ENCODE peak calls at places on chromosomes 13 and 19, in six cellular contexts. L, W, R, B, Q and J are unnamed samples.

GRCh38 chr19:38617764-38618589 is at the start of gene MAP4K1:
- DNase-seq in B (no peak), W (peak; percentile 38), R (no peak), L (peak; percentile 33), Q (no peak), J (no peak)

GRCh38 chr19:45769821-45770191 is 754 bp upstream of the SIX5 start:
- DNase-seq in B (no peak), R (peak; percentile 50), W (peak; percentile 68), L (peak; percentile 38), Q (peak; percentile 71), J (no peak)

GRCh38 chr13:50780201-50781015 is 63.1 kb downstream of the DLEU7 start:
- DNase-seq in W (no peak), L (no peak), Q (no peak), B (no peak), R (no peak), J (no peak)

GRCh38 chr13:114109646-114110045 is 22.8 kb downstream of the RASA3 start:
- DNase-seq in Q (no peak), B (peak; percentile 50), L (no peak), R (no peak), W (no peak), J (peak; percentile 44)

GRCh38 chr13:32548837-32549236 is 10.2 kb upstream of the N4BP2L2 start:
- DNase-seq in Q (no peak), L (no peak), W (no peak), R (no peak), B (no peak), J (no peak)

GRCh38 chr19:6039541-6040225 is 61.7 kb upstream of the RANBP3 start:
- DNase-seq in Q (no peak), W (no peak), B (peak; percentile 35), L (no peak), R (no peak), J (no peak)

GRCh38 chr13:25489238-25489637 is 117.5 kb downstream of the ATP8A2 start:
- DNase-seq in R (no peak), Q (no peak), W (no peak), L (no peak), B (no peak), J (no peak)

GRCh38 chr13:112845511-112846144 is 123.4 kb upstream of the MCF2L start:
- DNase-seq in Q (no peak), W (no peak), R (no peak), B (no peak), L (no peak), J (no peak)

GRCh38 chr13:28611654-28612131 is 47.2 kb upstream of the POMP start:
- DNase-seq in W (no peak), R (no peak), Q (no peak), L (no peak), B (no peak), J (no peak)

GRCh38 chr13:100668408-100668807 is 6.2 kb downstream of the TMTC4 start:
- DNase-seq in Q (no peak), R (no peak), B (no peak), W (no peak), L (no peak), J (no peak)

GRCh38 chr19:18610245-18610555 is 2.5 kb upstream of the TMEM59L start:
- DNase-seq in L (no peak), B (no peak), W (no peak), R (no peak), Q (no peak), J (no peak)

GRCh38 chr19:6270076-6270745 is 9.6 kb downstream of the MLLT1 start:
- DNase-seq in L (no peak), B (no peak), W (no peak), R (no peak), Q (no peak), J (no peak)

GRCh38 chr13:53351040-53351439 is 322.4 kb downstream of the OLFM4 start:
- DNase-seq in Q (no peak), L (no peak), R (no peak), B (no peak), W (no peak), J (no peak)

GRCh38 chr19:20472854-20473253 is 92.7 kb downstream of the ZNF737 start:
- DNase-seq in R (no peak), B (no peak), W (no peak), Q (no peak), L (no peak), J (no peak)

GRCh38 chr19:50835103-50835784 is 1.9 kb upstream of the KLK15 start:
- DNase-seq in L (no peak), W (peak; percentile 31), Q (peak; percentile 30), B (no peak), R (no peak), J (no peak)

GRCh38 chr13:97141564-97142005 is 80.5 kb upstream of the MBNL2 start:
- DNase-seq in B (no peak), R (peak; percentile 49), Q (peak; percentile 90), W (peak; percentile 88), L (no peak), J (no peak)

GRCh38 chr19:12676384-12676792 is 5.3 kb downstream of the DHPS start:
- DNase-seq in R (no peak), Q (peak; percentile 89), B (peak; percentile 83), W (peak; percentile 55), L (peak; percentile 63), J (peak; percentile 78)

GRCh38 chr19:16619456-16619855 is 8.5 kb downstream of the MED26 start:
- DNase-seq in B (no peak), L (no peak), W (no peak), Q (no peak), R (no peak), J (no peak)

GRCh38 chr13:44312898-44313551 is 60.6 kb upstream of the SERP2 start:
- DNase-seq in W (peak; percentile 100), L (no peak), R (peak; percentile 67), B (no peak), Q (no peak), J (no peak)

GRCh38 chr13:77980592-77980991 is 62.0 kb upstream of the EDNRB start:
- DNase-seq in W (peak; percentile 70), B (no peak), L (no peak), Q (peak; percentile 54), R (no peak), J (no peak)

GRCh38 chr13:20127263-20127562 is 33.6 kb downstream of the GJA3 start:
- DNase-seq in W (no peak), Q (no peak), B (no peak), L (no peak), R (no peak), J (no peak)

GRCh38 chr13:100510208-100510997 is 78.2 kb downstream of the GGACT start:
- DNase-seq in B (no peak), R (no peak), Q (no peak), L (no peak), W (no peak), J (no peak)

GRCh38 chr19:35363001-35363590 is 4.8 kb downstream of the FFAR3 start:
- DNase-seq in L (no peak), W (no peak), R (no peak), B (peak; percentile 38), Q (no peak), J (no peak)

GRCh38 chr13:77878186-77878585 is 40.4 kb downstream of the EDNRB start:
- DNase-seq in L (no peak), R (no peak), B (no peak), W (no peak), Q (no peak), J (no peak)

GRCh38 chr13:111145071-111145470 is 30.0 kb downstream of the ARHGEF7 start:
- DNase-seq in B (no peak), L (no peak), Q (no peak), W (no peak), R (no peak), J (no peak)

GRCh38 chr19:39813264-39813998 is 20.5 kb downstream of the DYRK1B start:
- DNase-seq in R (no peak), L (no peak), Q (no peak), B (no peak), W (no peak), J (no peak)

GRCh38 chr19:41872775-41873647 is 4.1 kb upstream of the CD79A start:
- DNase-seq in B (peak; percentile 82), W (peak; percentile 73), Q (peak; percentile 88), R (no peak), L (peak; percentile 39), J (no peak)

GRCh38 chr13:23867027-23867491 is 22.1 kb downstream of the MIPEP start:
- DNase-seq in R (no peak), W (no peak), B (no peak), L (no peak), Q (peak; percentile 44), J (no peak)

GRCh38 chr13:82248713-82249112 is 1633.6 kb downstream of the SLITRK1 start:
- DNase-seq in W (no peak), B (no peak), L (no peak), R (no peak), Q (no peak), J (no peak)

GRCh38 chr19:35247526-35248309 is 1.1 kb upstream of the LSR start:
- DNase-seq in R (no peak), B (peak; percentile 86), Q (peak; percentile 94), L (no peak), W (peak; percentile 88), J (no peak)

GRCh38 chr19:58021541-58022282 is 12.1 kb upstream of the ZSCAN1 start:
- DNase-seq in W (no peak), L (no peak), B (peak; percentile 38), Q (peak; percentile 55), R (no peak), J (no peak)

GRCh38 chr19:12994701-12995595 is at the start of gene NFIX:
- DNase-seq in R (no peak), W (no peak), L (no peak), B (peak; percentile 70), Q (peak; percentile 75), J (no peak)

GRCh38 chr19:36686365-36687213 is 823 bp upstream of the ZNF567 start:
- DNase-seq in Q (peak; percentile 13), W (peak; percentile 4), L (no peak), B (no peak), R (no peak), J (no peak)

GRCh38 chr19:37218592-37218935 is 550 bp downstream of the ZNF383 start:
- DNase-seq in Q (no peak), B (no peak), L (no peak), R (no peak), W (no peak), J (no peak)

GRCh38 chr13:95254341-95254740 is 46.9 kb downstream of the ABCC4 start:
- DNase-seq in L (no peak), Q (no peak), R (no peak), B (no peak), W (peak; percentile 67), J (no peak)

GRCh38 chr19:49017666-49018351 is 918 bp upstream of the LHB start:
- DNase-seq in R (no peak), B (no peak), Q (peak; percentile 71), W (no peak), L (peak; percentile 42), J (no peak)

GRCh38 chr13:93775507-93776108 is 549.0 kb downstream of the GPC6 start:
- DNase-seq in Q (no peak), L (no peak), R (no peak), B (no peak), W (no peak), J (no peak)

GRCh38 chr13:47454986-47455385 is 546.1 kb downstream of the SUCLA2 start:
- DNase-seq in R (no peak), W (no peak), Q (no peak), B (no peak), L (no peak), J (no peak)

GRCh38 chr13:114106991-114107685 is 25.3 kb downstream of the RASA3 start:
- DNase-seq in W (no peak), B (peak; percentile 38), R (no peak), L (no peak), Q (no peak), J (peak; percentile 35)